ENCODE peak calls at places on chromosomes 6 and 20, in five cellular contexts. W, G, Q, Z and Y are unnamed samples.

GRCh38 chr6:170512249-170512648 is 40.9 kb downstream of the PSMB1 start:
- DNase-seq in W (no peak), G (no peak), Q (no peak), Z (no peak), Y (no peak)

GRCh38 chr6:40983752-40984151 is 55.3 kb downstream of the UNC5CL start:
- DNase-seq in W (no peak), G (no peak), Q (no peak), Z (no peak), Y (no peak)

GRCh38 chr20:24953621-24954133 is 4.6 kb downstream of the CST7 start:
- DNase-seq in W (no peak), G (no peak), Q (no peak), Z (no peak), Y (no peak)

GRCh38 chr20:14991023-14991422 is 653.6 kb upstream of the FLRT3 start:
- DNase-seq in W (no peak), G (no peak), Q (no peak), Z (no peak), Y (no peak)

GRCh38 chr6:56542367-56543331 is 100.0 kb downstream of the DST start:
- DNase-seq in W (peak; percentile 87), G (peak; percentile 70), Q (peak; percentile 99), Z (peak; percentile 98), Y (peak; percentile 90)

GRCh38 chr20:7714549-7714948 is 225.7 kb downstream of the HAO1 start:
- DNase-seq in W (no peak), G (no peak), Q (no peak), Z (no peak), Y (no peak)

GRCh38 chr20:63009988-63010769 is 3.4 kb upstream of the BHLHE23 start:
- DNase-seq in W (no peak), G (no peak), Q (no peak), Z (no peak), Y (no peak)

GRCh38 chr20:62804632-62805364 is at the start of gene OGFR:
- DNase-seq in W (no peak), G (peak; percentile 36), Q (peak; percentile 58), Z (peak; percentile 73), Y (no peak)

GRCh38 chr6:35258858-35259193 is 709 bp upstream of the ZNF76 start:
- DNase-seq in W (no peak), G (no peak), Q (peak; percentile 72), Z (peak; percentile 65), Y (no peak)